ENCODE peak calls at places on chromosome 13, in six cellular contexts. M, Z, I, V, S and E are unnamed samples.
A peak's percentile ranks its signal among the peaks of the same experiment; 100 is the strongest.

GRCh38 chr13:28679628-28680027 is 20.7 kb downstream of the POMP start:
- DNase-seq in M (no peak), Z (no peak), I (no peak), V (no peak), S (no peak), E (no peak)

GRCh38 chr13:77457989-77458388 is 77.5 kb upstream of the SCEL start:
- DNase-seq in M (no peak), Z (no peak), I (no peak), V (no peak), S (no peak), E (no peak)

GRCh38 chr13:38872693-38873092 is 117.9 kb downstream of the STOML3 start:
- DNase-seq in M (peak; percentile 40), Z (no peak), I (no peak), V (peak; percentile 58), S (peak; percentile 76), E (no peak)

GRCh38 chr13:54194233-54195024 is 1165.8 kb downstream of the OLFM4 start:
- DNase-seq in M (no peak), Z (no peak), I (no peak), V (no peak), S (no peak), E (no peak)

GRCh38 chr13:57631607-57632275 is at the start of gene PCDH17:
- DNase-seq in M (peak; percentile 40), Z (no peak), I (peak; percentile 23), V (peak; percentile 66), S (peak; percentile 70), E (peak; percentile 62)

GRCh38 chr13:109727251-109727650 is 59.1 kb downstream of the IRS2 start:
- DNase-seq in M (no peak), Z (no peak), I (no peak), V (no peak), S (no peak), E (no peak)

GRCh38 chr13:85798999-85799646 is at the start of gene SLITRK6:
- DNase-seq in M (no peak), Z (peak; percentile 47), I (no peak), V (no peak), S (peak; percentile 74), E (no peak)

GRCh38 chr13:99045396-99045795 is 67.5 kb upstream of the DOCK9 start:
- DNase-seq in M (no peak), Z (no peak), I (no peak), V (no peak), S (no peak), E (no peak)

GRCh38 chr13:106099765-106100164 is 435.7 kb downstream of the EFNB2 start:
- DNase-seq in M (no peak), Z (no peak), I (no peak), V (no peak), S (peak; percentile 38), E (no peak)

GRCh38 chr13:97369269-97369893 is 64.6 kb upstream of the RAP2A start:
- DNase-seq in M (no peak), Z (no peak), I (no peak), V (no peak), S (no peak), E (no peak)

GRCh38 chr13:87094646-87095045 is 576.5 kb upstream of the SLITRK5 start:
- DNase-seq in M (no peak), Z (no peak), I (no peak), V (no peak), S (peak; percentile 49), E (no peak)

GRCh38 chr13:51502206-51502651 is 49.4 kb upstream of the INTS6 start:
- DNase-seq in M (no peak), Z (no peak), I (no peak), V (no peak), S (no peak), E (no peak)

GRCh38 chr13:36344173-36344572 is 2.0 kb downstream of the SPART start:
- DNase-seq in M (no peak), Z (no peak), I (no peak), V (no peak), S (no peak), E (no peak)

GRCh38 chr13:98520674-98521449 is 56.0 kb downstream of the STK24 start:
- DNase-seq in M (no peak), Z (no peak), I (no peak), V (no peak), S (no peak), E (no peak)

GRCh38 chr13:93771782-93772181 is 545.2 kb downstream of the GPC6 start:
- DNase-seq in M (no peak), Z (no peak), I (no peak), V (no peak), S (no peak), E (no peak)

GRCh38 chr13:49256841-49257240 is 9.1 kb downstream of the CDADC1 start:
- DNase-seq in M (no peak), Z (no peak), I (no peak), V (no peak), S (no peak), E (no peak)

GRCh38 chr13:41813426-41813825 is 147.5 kb downstream of the VWA8 start:
- DNase-seq in M (no peak), Z (peak; percentile 6), I (no peak), V (no peak), S (no peak), E (no peak)

GRCh38 chr13:39350461-39350881 is 252.5 kb downstream of the LHFPL6 start:
- DNase-seq in M (no peak), Z (no peak), I (peak; percentile 53), V (no peak), S (peak; percentile 11), E (no peak)

GRCh38 chr13:46552302-46552680 is 679 bp upstream of the LRCH1 start:
- DNase-seq in M (no peak), Z (no peak), I (no peak), V (no peak), S (no peak), E (no peak)

GRCh38 chr13:107450931-107451330 is 764.4 kb downstream of the LIG4 start:
- DNase-seq in M (peak; percentile 39), Z (peak; percentile 57), I (no peak), V (no peak), S (no peak), E (no peak)

GRCh38 chr13:20654156-20654555 is 49.3 kb upstream of the IL17D start:
- DNase-seq in M (no peak), Z (no peak), I (no peak), V (no peak), S (no peak), E (no peak)

GRCh38 chr13:20664304-20664703 is 39.2 kb upstream of the IL17D start:
- DNase-seq in M (no peak), Z (no peak), I (no peak), V (no peak), S (no peak), E (no peak)

GRCh38 chr13:20652946-20653345 is 50.6 kb upstream of the IL17D start:
- DNase-seq in M (no peak), Z (no peak), I (no peak), V (no peak), S (no peak), E (no peak)

DNA sequence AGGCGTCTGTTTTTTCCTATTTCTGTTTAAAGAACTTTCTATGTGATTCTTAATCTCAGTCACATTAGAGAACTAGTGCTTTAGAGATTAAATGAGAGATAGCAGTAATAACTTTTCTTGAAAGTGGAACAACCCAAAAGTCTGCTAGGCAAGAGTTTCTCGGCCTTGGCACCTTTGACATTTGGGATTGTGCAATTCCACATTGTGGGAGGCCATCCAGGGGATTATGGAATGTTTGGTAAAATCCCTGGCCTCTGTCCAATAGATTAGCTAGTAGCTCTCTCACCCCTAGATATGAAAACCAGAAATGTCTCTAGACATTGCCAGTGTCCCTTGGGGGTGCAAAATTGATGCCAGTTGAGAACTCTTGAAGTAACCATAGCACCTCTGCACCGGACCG is 45.0 kb upstream of the IL17D start:
- DNase-seq in M (no peak), Z (no peak), I (no peak), V (no peak), S (no peak), E (no peak)
- H3K27me3 ChIP-seq in M (no peaks in the 10 kb centered on the region), Z (no peaks in the 10 kb centered on the region), I (no peaks in the 10 kb centered on the region), V (no peaks in the 10 kb centered on the region), S (no peaks in the 10 kb centered on the region), E (no peaks in the 10 kb centered on the region)

DNA sequence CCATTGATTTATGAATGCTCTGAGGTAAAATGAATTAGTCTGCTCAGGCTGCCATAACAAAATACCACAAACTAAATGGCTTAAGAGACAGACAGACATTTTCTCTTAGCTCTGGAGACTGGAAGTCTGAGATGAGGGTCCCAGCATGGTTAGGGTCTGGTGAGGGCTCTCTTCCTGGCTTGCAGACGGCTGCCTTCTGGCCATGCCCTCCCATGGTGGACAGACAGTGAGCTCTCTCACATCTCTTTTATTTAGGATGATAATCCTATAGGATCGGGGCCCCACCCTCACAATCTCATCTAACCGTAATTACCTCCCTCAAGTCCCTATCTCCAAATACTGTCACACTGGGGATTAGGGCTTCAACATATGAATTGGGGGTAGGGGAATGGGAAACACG is 47.1 kb downstream of the HSPH1 start:
- DNase-seq in M (no peak), Z (no peak), I (no peak), V (no peak), S (no peak), E (no peak)
- H3K27me3 ChIP-seq in M (no peaks in the 10 kb centered on the region), Z (peaks cover 31% of the 10 kb centered on the region), I (peaks cover 32% of the 10 kb centered on the region), V (no peaks in the 10 kb centered on the region), S (no peaks in the 10 kb centered on the region), E (no peaks in the 10 kb centered on the region)

GRCh38 chr13:111537843-111538499 is 217.5 kb downstream of the TEX29 start:
- DNase-seq in M (no peak), Z (no peak), I (no peak), V (peak; percentile 16), S (no peak), E (no peak)

GRCh38 chr13:111536239-111536638 is 215.8 kb downstream of the TEX29 start:
- DNase-seq in M (no peak), Z (no peak), I (no peak), V (no peak), S (no peak), E (no peak)

GRCh38 chr13:111539252-111539651 is 218.8 kb downstream of the TEX29 start:
- DNase-seq in M (no peak), Z (no peak), I (no peak), V (peak; percentile 20), S (no peak), E (no peak)

GRCh38 chr13:111534646-111535461 is 214.4 kb downstream of the TEX29 start:
- DNase-seq in M (no peak), Z (no peak), I (no peak), V (peak; percentile 31), S (peak; percentile 61), E (no peak)

GRCh38 chr13:111537115-111537728 is 216.8 kb downstream of the TEX29 start:
- DNase-seq in M (no peak), Z (no peak), I (no peak), V (peak; percentile 27), S (no peak), E (no peak)
- H3K27me3 ChIP-seq in M (peaks cover 37% of the 10 kb centered on the region), Z (no peaks in the 10 kb centered on the region), I (peaks cover 100% of the 10 kb centered on the region), V (peaks cover 50% of the 10 kb centered on the region), S (peaks cover 68% of the 10 kb centered on the region), E (peaks cover 4% of the 10 kb centered on the region)

GRCh38 chr13:75153386-75153785 is 328.6 kb downstream of the TBC1D4 start:
- DNase-seq in M (no peak), Z (no peak), I (no peak), V (no peak), S (no peak), E (no peak)

GRCh38 chr13:75151081-75151643 is 330.8 kb downstream of the TBC1D4 start:
- DNase-seq in M (no peak), Z (no peak), I (no peak), V (no peak), S (no peak), E (no peak)

GRCh38 chr13:75153834-75154233 is 328.1 kb downstream of the TBC1D4 start:
- DNase-seq in M (no peak), Z (no peak), I (no peak), V (no peak), S (no peak), E (no peak)

GRCh38 chr13:75145926-75146325 is 336.0 kb downstream of the TBC1D4 start:
- DNase-seq in M (no peak), Z (no peak), I (no peak), V (no peak), S (no peak), E (no peak)

GRCh38 chr13:75149781-75150180 is 332.2 kb downstream of the TBC1D4 start:
- DNase-seq in M (no peak), Z (no peak), I (no peak), V (no peak), S (no peak), E (no peak)
- H3K27me3 ChIP-seq in M (no peaks in the 10 kb centered on the region), Z (no peaks in the 10 kb centered on the region), I (no peaks in the 10 kb centered on the region), V (no peaks in the 10 kb centered on the region), S (no peaks in the 10 kb centered on the region), E (no peaks in the 10 kb centered on the region)